ENCODE peak calls at places on chromosomes 1 and 21, in nine cellular contexts. M is stimulated activated naive B cell treated with anti-CD40 and anti-IgM and Interleukin-4, amounts not matched to agents 10 μg/mL and 1 μg/mL and 100 μg/mL, for 72 hours; H is NCI-H1092 treated with DMSO at 0.1 percent for 48 hours; Y is ACHN; V is iPS DF 6.9; R is A549; E is dermis blood vessel endothelial cell; D is memory B cell; W is HT-29. K is an unnamed sample.

GRCh38 chr1:6099787-6100765 is 54.4 kb downstream of the KCNAB2 start:
- DNase-seq in M (no peak), H (no peak), Y (peak), V (no peak), R (no peak), E (peak), D (no peak), W (peak), K (no peak)

GRCh38 chr1:32989160-32989894 is 24.7 kb upstream of the RNF19B start:
- DNase-seq in M (peak), H (no peak), Y (peak), V (no peak), R (no peak), E (peak), D (no peak), W (peak), K (no peak)

GRCh38 chr1:220786337-220787068 is at the start of gene MTARC1:
- DNase-seq in M (peak), H (peak), Y (peak), V (no peak), R (peak), E (peak), D (peak), W (peak), K (no peak)

GRCh38 chr21:33314096-33314495 is 10.7 kb upstream of the IFNAR1 start:
- DNase-seq in M (no peak), H (no peak), Y (no peak), V (no peak), R (no peak), E (no peak), D (no peak), W (no peak), K (no peak)

GRCh38 chr1:29895201-29895600 is 658.9 kb downstream of the PTPRU start:
- DNase-seq in M (no peak), H (no peak), Y (no peak), V (no peak), R (no peak), E (no peak), D (no peak), W (no peak), K (no peak)

GRCh38 chr1:17163371-17163770 is 41.6 kb upstream of the PADI1 start:
- DNase-seq in M (no peak), H (no peak), Y (no peak), V (no peak), R (no peak), E (no peak), D (no peak), W (no peak), K (no peak)

GRCh38 chr1:12348113-12348512 is 118.3 kb downstream of the VPS13D start:
- DNase-seq in M (no peak), H (no peak), Y (no peak), V (no peak), R (no peak), E (no peak), D (no peak), W (no peak), K (no peak)

GRCh38 chr1:21532992-21533534 is 23.8 kb downstream of the ALPL start:
- DNase-seq in M (no peak), H (no peak), Y (no peak), V (no peak), R (no peak), E (no peak), D (no peak), W (no peak), K (no peak)

GRCh38 chr1:4975856-4976255 is 321.4 kb downstream of the AJAP1 start:
- DNase-seq in M (no peak), H (no peak), Y (no peak), V (no peak), R (no peak), E (no peak), D (no peak), W (no peak), K (no peak)

K was measured in activated B cell treated with CpG ODN at 0.5 μM for 24 hours.